ENCODE peak calls at places on chromosome 2, in seven cellular contexts. G is BJ, M is heart right ventricle, C is brain microvascular endothelial cell, R is nephron progenitor cell, K is GM12891, N is H9. V is an unnamed sample.

GRCh38 chr2:223235986-223236385 is 184.0 kb downstream of the KCNE4 start:
- DNase-seq in G (peak), C (peak), M (no peak), R (no peak), N (no peak), K (no peak), V (peak)

GRCh38 chr2:216714412-216714775 is 19.0 kb upstream of the IGFBP5 start:
- DNase-seq in N (no peak), G (no peak), C (peak), K (no peak), R (no peak), M (no peak), V (peak)

GRCh38 chr2:3309496-3310355 is 67.9 kb downstream of the EIPR1 start:
- DNase-seq in N (no peak), K (no peak), M (no peak), C (no peak), G (no peak), R (no peak), V (no peak)

GRCh38 chr2:57022496-57022895 is 838.7 kb downstream of the CCDC85A start:
- DNase-seq in K (no peak), R (no peak), G (no peak), M (no peak), C (no peak), N (peak), V (peak)

GRCh38 chr2:98771771-98772521 is 41.0 kb upstream of the MGAT4A start:
- DNase-seq in C (peak), M (no peak), R (no peak), G (no peak), N (no peak), K (no peak), V (no peak)

GRCh38 chr2:238700122-238700457 is 147.8 kb upstream of the TWIST2 start:
- DNase-seq in C (no peak), K (no peak), N (no peak), R (no peak), G (no peak), M (peak), V (peak)

GRCh38 chr2:174035981-174036742 is 71.0 kb upstream of the SP3 start:
- DNase-seq in G (no peak), C (no peak), K (no peak), M (no peak), N (no peak), R (no peak), V (peak)

GRCh38 chr2:191927991-191928390 is 81.1 kb upstream of the CAVIN2 start:
- DNase-seq in R (no peak), K (no peak), N (no peak), G (no peak), M (no peak), C (peak), V (peak)

GRCh38 chr2:201696151-201696659 is 2.2 kb downstream of the MPP4 start:
- DNase-seq in R (no peak), M (no peak), N (no peak), K (no peak), G (peak), C (peak), V (peak)

GRCh38 chr2:216654528-216655052 is 21.4 kb downstream of the IGFBP2 start:
- DNase-seq in G (no peak), C (no peak), K (no peak), N (no peak), R (no peak), M (no peak), V (no peak)

GRCh38 chr2:169709970-169710369 is 15.7 kb downstream of the PHOSPHO2 start:
- DNase-seq in C (no peak), N (no peak), K (no peak), R (no peak), M (no peak), G (no peak), V (no peak)

GRCh38 chr2:30255026-30255425 is 23.7 kb downstream of the LBH start:
- DNase-seq in K (no peak), C (no peak), R (no peak), M (no peak), N (no peak), G (no peak), V (no peak)

GRCh38 chr2:160694631-160695030 is 201.0 kb upstream of the RBMS1 start:
- DNase-seq in R (no peak), G (no peak), K (no peak), M (no peak), N (no peak), C (no peak), V (no peak)

GRCh38 chr2:78397198-78397597 is 628.3 kb upstream of the REG3G start:
- DNase-seq in R (no peak), M (no peak), C (no peak), K (no peak), G (no peak), N (peak), V (no peak)

GRCh38 chr2:21024198-21024597 is 19.7 kb downstream of the APOB start:
- DNase-seq in K (no peak), C (no peak), N (no peak), G (no peak), M (no peak), R (no peak), V (no peak)

GRCh38 chr2:199987586-199987985 is 32.2 kb downstream of the MAIP1 start:
- DNase-seq in K (no peak), R (no peak), N (no peak), M (no peak), G (no peak), C (no peak), V (no peak)

GRCh38 chr2:237724811-237725478 is 73.6 kb upstream of the RBM44 start:
- DNase-seq in M (no peak), C (no peak), R (no peak), G (no peak), K (no peak), N (no peak), V (no peak)

GRCh38 chr2:23658466-23658942 is 268.4 kb downstream of the ATAD2B start:
- DNase-seq in G (no peak), M (peak), N (no peak), R (peak), K (peak), C (peak), V (peak)